ENCODE peak calls at places on chromosomes 1 and 21, in nine cellular contexts. J is fibroblast of lung; O is neural progenitor cell; U is sigmoid colon; S is mucosa of descending colon; H is WTC11; I is CD4-positive, alpha-beta T cell; E is MCF 10A; K is neural crest cell. B is an unnamed sample.

GRCh38 chr1:911875-912739 is 11.6 kb upstream of the SAMD11 start:
- DNase-seq in K (no peak), E (no peak), S (no peak), I (no peak), H (no peak), U (peak), J (no peak), O (peak), B (no peak)

GRCh38 chr1:184218436-184218835 is 166.9 kb downstream of the TSEN15 start:
- DNase-seq in U (no peak), I (no peak), H (no peak), O (no peak), J (no peak), S (no peak), E (no peak), K (no peak), B (no peak)

GRCh38 chr1:91503332-91503900 is 2.8 kb downstream of the CDC7 start:
- DNase-seq in K (no peak), S (no peak), E (no peak), J (no peak), I (no peak), O (no peak), U (no peak), H (no peak), B (no peak)

GRCh38 chr1:54239041-54239410 is 39.1 kb downstream of the MRPL37 start:
- DNase-seq in H (no peak), I (no peak), E (no peak), K (no peak), O (no peak), J (peak), S (no peak), U (no peak), B (no peak)

GRCh38 chr1:32031578-32032286 is 18.1 kb downstream of the KHDRBS1 start:
- DNase-seq in I (no peak), O (no peak), J (peak), K (no peak), U (no peak), H (no peak), E (no peak), S (no peak), B (no peak)

GRCh38 chr1:37533317-37534093 is 18.9 kb upstream of the MEAF6 start:
- DNase-seq in S (no peak), O (no peak), E (no peak), J (no peak), K (no peak), I (no peak), H (no peak), U (peak), B (no peak)

GRCh38 chr1:15757016-15757543 is 1.5 kb upstream of the FBLIM1 start:
- DNase-seq in J (no peak), I (no peak), K (no peak), U (no peak), E (no peak), H (no peak), S (peak), O (no peak), B (no peak)

GRCh38 chr1:185775505-185775904 is 41.3 kb downstream of the HMCN1 start:
- DNase-seq in I (no peak), O (peak), K (no peak), E (peak), H (no peak), U (no peak), J (no peak), S (no peak), B (no peak)

GRCh38 chr1:114620419-114620818 is 39.0 kb upstream of the BCAS2 start:
- DNase-seq in O (no peak), J (no peak), U (no peak), K (no peak), S (no peak), H (no peak), E (no peak), I (no peak), B (no peak)

DNA sequence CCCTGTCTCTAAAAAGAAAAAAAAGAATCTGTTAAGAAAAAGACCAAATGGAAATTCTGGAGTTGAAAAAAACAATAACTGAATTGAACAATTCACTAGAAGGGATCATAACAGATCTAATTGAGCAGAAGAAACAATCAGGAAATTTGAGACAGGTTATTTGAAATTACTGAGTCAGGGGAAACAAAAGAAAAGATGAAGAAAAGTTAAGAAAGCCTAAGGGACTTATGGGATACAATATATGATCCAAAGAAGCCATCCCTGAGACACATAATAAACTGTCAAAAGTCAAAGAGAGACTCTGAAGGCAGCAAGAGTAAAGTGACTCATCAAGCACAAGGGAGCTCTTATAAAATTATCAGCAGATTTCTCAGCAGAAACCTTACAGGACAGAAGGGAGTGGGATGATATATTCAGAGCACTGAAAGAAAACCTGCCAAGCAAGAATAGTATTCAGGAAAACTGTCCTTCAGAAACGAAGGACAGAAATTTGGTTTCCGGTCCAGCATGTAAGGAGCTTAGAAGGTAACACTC is 44.5 kb downstream of the SLC2A1 start:
- DNase-seq in E (no peak), I (no peak), H (no peak), J (no peak), O (no peak), U (no peak), K (no peak), S (no peak), B (no peak)
- TF ChIP-seq CTCF in E (no peak), I (no peak), H (no peak), J (no peak), O (no peak), U (no peak), K (no peak), S (no peak), B (no peak)

GRCh38 chr1:10693497-10694273 is 102.8 kb downstream of the CASZ1 start:
- DNase-seq in H (peak), E (peak), K (no peak), O (peak), J (peak), U (no peak), S (peak), I (peak), B (peak)

GRCh38 chr1:10691075-10691739 is 105.2 kb downstream of the CASZ1 start:
- DNase-seq in O (no peak), U (no peak), K (no peak), H (no peak), S (no peak), I (no peak), E (no peak), J (no peak), B (no peak)

GRCh38 chr1:10693152-10693496 is 103.3 kb downstream of the CASZ1 start:
- DNase-seq in J (no peak), S (no peak), I (no peak), K (no peak), H (no peak), U (no peak), O (no peak), E (no peak), B (no peak)

GRCh38 chr1:10691740-10692125 is 104.7 kb downstream of the CASZ1 start:
- DNase-seq in U (no peak), E (no peak), H (no peak), I (no peak), J (no peak), S (no peak), O (no peak), K (no peak), B (no peak)

DNA sequence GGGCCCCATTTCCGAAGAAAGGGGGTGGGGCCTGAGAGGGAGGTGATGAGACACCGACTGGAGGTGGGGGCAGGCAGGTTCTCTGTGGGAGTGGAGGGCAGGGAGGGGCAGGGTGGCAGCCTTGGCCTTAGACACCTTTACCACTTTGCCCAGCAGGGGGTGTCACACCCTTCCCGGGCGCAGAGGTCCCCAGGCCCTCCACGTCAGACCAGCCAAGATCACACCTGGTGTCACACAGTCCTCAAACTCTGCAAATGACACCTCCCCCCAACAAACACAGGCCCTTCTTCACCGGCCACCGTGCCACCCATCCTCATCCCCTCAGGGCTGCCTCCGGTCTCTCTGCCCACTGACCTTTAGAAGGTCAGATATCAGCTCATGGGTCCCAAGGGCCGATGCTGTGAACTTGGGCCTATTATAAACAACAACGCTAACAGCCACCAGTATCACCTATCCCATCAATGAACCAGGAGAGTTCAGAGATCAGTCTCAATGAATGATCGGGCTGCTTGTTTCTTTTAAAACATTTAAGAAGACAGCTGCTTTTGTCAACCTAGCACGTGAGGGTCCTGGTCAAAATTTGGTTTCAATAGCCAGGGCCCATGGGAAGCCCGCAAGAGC is 103.9 kb downstream of the CASZ1 start:
- DNase-seq in J (no peak), E (peak), O (peak), K (no peak), I (peak), H (no peak), U (no peak), S (peak), B (peak)
- TF ChIP-seq CTCF in J (peak), E (peak), O (peak), K (peak), I (peak), H (no peak), U (no peak), S (no peak), B (peak)

GRCh38 chr21:39726133-39726532 is 18.9 kb upstream of the IGSF5 start:
- DNase-seq in E (no peak), H (no peak), O (no peak), I (no peak), U (no peak), S (no peak), J (no peak), K (no peak), B (no peak)
- TF ChIP-seq CTCF in E (no peak), H (no peak), O (no peak), I (no peak), U (no peak), S (no peak), J (peak), K (peak), B (no peak)

DNA sequence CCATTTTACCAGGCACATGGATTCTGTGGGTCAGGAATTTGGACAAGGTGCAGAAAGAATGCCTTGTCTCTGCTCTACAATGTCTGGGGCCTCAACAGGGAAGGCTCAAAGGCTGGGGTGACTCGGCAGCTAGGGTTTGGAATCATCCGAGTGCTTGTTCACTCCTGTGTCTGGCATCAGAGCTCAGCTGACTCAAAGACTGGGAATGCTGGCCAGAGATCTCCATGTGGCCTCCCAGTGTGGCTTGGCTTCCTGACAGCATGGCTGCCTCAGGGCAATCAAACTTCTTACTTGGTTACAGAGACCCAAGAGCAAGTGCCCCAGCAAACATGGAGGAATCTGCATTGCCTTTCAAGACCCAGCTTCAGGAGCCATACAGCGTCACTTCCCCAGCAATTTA is 110.5 kb downstream of the TOMM20 start:
- DNase-seq in U (peak), H (no peak), J (peak), K (no peak), E (peak), I (no peak), S (no peak), O (no peak), B (no peak)
- TF ChIP-seq CTCF in U (no peak), H (no peak), J (no peak), K (no peak), E (no peak), I (no peak), S (no peak), O (no peak), B (no peak)

GRCh38 chr21:17270234-17270633 is 242.6 kb upstream of the CXADR start:
- DNase-seq in S (peak), K (no peak), J (peak), H (no peak), I (no peak), U (peak), E (peak), O (peak), B (no peak)
- TF ChIP-seq CTCF in S (no peak), K (peak), J (peak), H (no peak), I (no peak), U (peak), E (peak), O (peak), B (no peak)